ENCODE peak calls at places on chromosomes 3 and 15, in ten cellular contexts. W is AG09319, V is MCF 10A, C is GM10248, S is HS-5, K is HFFc6, T is anterior cingulate cortex, X is H9, I is PC-9, R is glutamatergic neuron. G is an unnamed sample.
A peak's percentile ranks its signal among the peaks of the same experiment; 100 is the strongest.

GRCh38 chr3:159824341-159824740 is 164.3 kb upstream of the IL12A start:
- DNase-seq in W (no peak), V (peak; percentile 86), C (no peak), S (peak; percentile 91), K (peak; percentile 86), T (no peak), X (no peak), I (peak; percentile 99), R (no peak), G (peak; percentile 82)

GRCh38 chr3:155504682-155505081 is 211.2 kb upstream of the STRIT1 start:
- DNase-seq in W (no peak), V (no peak), C (no peak), S (no peak), K (no peak), T (no peak), X (no peak), I (no peak), R (no peak), G (no peak)

GRCh38 chr3:19934098-19934566 is at the start of gene EFHB:
- DNase-seq in W (no peak), V (peak; percentile 57), C (no peak), S (no peak), K (no peak), T (no peak), X (peak; percentile 92), I (no peak), R (peak; percentile 70), G (peak; percentile 50)

GRCh38 chr15:59255647-59256380 is 49.2 kb downstream of the LDHAL6B start:
- DNase-seq in W (no peak), V (no peak), C (no peak), S (no peak), K (no peak), T (no peak), X (no peak), I (peak; percentile 93), R (no peak), G (peak; percentile 9)

GRCh38 chr15:98873441-98874218 is 134.0 kb downstream of the PGPEP1L start:
- DNase-seq in W (no peak), V (peak; percentile 97), C (no peak), S (peak; percentile 80), K (peak; percentile 87), T (no peak), X (no peak), I (peak; percentile 92), R (no peak), G (peak; percentile 89)

GRCh38 chr3:196650740-196651311 is 11.3 kb downstream of the NRROS start:
- DNase-seq in W (peak; percentile 85), V (peak; percentile 97), C (no peak), S (peak; percentile 91), K (peak; percentile 93), T (no peak), X (no peak), I (peak; percentile 95), R (no peak), G (peak; percentile 98)

GRCh38 chr3:55469957-55470526 is 17.1 kb downstream of the WNT5A start:
- DNase-seq in W (no peak), V (no peak), C (no peak), S (no peak), K (no peak), T (no peak), X (no peak), I (no peak), R (no peak), G (no peak)

GRCh38 chr3:41683666-41684350 is 278.1 kb downstream of the ULK4 start:
- DNase-seq in W (no peak), V (peak; percentile 70), C (no peak), S (no peak), K (peak; percentile 63), T (no peak), X (no peak), I (no peak), R (no peak), G (peak; percentile 56)

GRCh38 chr3:29420106-29420505 is 139.2 kb downstream of the RBMS3 start:
- DNase-seq in W (no peak), V (no peak), C (no peak), S (no peak), K (no peak), T (no peak), X (no peak), I (no peak), R (no peak), G (no peak)

GRCh38 chr15:66496951-66497501 is 536 bp downstream of the SNAPC5 start:
- DNase-seq in W (no peak), V (no peak), C (peak; percentile 30), S (no peak), K (no peak), T (no peak), X (no peak), I (no peak), R (no peak), G (no peak)

G was measured in choroid plexus epithelial cell.